ENCODE peak calls at places on chromosome 17, in seven cellular contexts. M is choroid plexus epithelial cell, D is HTR-8/SVneo, E is fibroblast of lung, S is C1 segment of cervical spinal cord, U is caudate nucleus, B is MM.1S. H is an unnamed sample.

GRCh38 chr17:78805301-78805700 is 23.2 kb upstream of the CYTH1 start:
- DNase-seq in D (no peak), B (no peak), E (no peak), U (no peak), M (no peak), S (no peak), H (no peak)

GRCh38 chr17:79970576-79971068 is 65.0 kb downstream of the TBC1D16 start:
- DNase-seq in U (peak; percentile 64), B (peak; percentile 67), M (peak; percentile 69), D (no peak), S (peak; percentile 53), E (peak; percentile 40), H (peak; percentile 74)

GRCh38 chr17:31926100-31926729 is 10.6 kb upstream of the SUZ12 start:
- DNase-seq in S (no peak), U (no peak), E (no peak), B (no peak), M (no peak), D (no peak), H (no peak)

GRCh38 chr17:31388770-31389672 is 2.5 kb upstream of the RAB11FIP4 start:
- DNase-seq in D (peak; percentile 72), E (peak; percentile 8), B (peak; percentile 35), M (peak; percentile 14), S (peak; percentile 32), U (peak; percentile 49), H (peak; percentile 68)

GRCh38 chr17:34757106-34757505 is 177.7 kb downstream of the TMEM132E start:
- DNase-seq in U (no peak), E (no peak), B (no peak), S (no peak), M (no peak), D (no peak), H (no peak)

GRCh38 chr17:62792122-62792800 is 15.9 kb downstream of the MARCHF10 start:
- DNase-seq in D (peak; percentile 88), S (no peak), U (no peak), M (peak; percentile 98), E (peak; percentile 99), B (no peak), H (no peak)

GRCh38 chr17:30599424-30600061 is 122.3 kb downstream of the GOSR1 start:
- DNase-seq in S (no peak), E (no peak), M (no peak), D (no peak), U (no peak), B (peak; percentile 30), H (peak; percentile 75)

GRCh38 chr17:38449364-38449763 is 21.1 kb downstream of the ARHGAP23 start:
- DNase-seq in U (no peak), B (no peak), E (no peak), M (no peak), D (no peak), S (no peak), H (no peak)

GRCh38 chr17:57819867-57820266 is 30.0 kb downstream of the MRPS23 start:
- DNase-seq in D (no peak), B (no peak), M (no peak), E (no peak), S (no peak), U (no peak), H (no peak)

GRCh38 chr17:27630607-27631408 is at the start of gene LGALS9:
- DNase-seq in U (no peak), M (peak; percentile 24), B (no peak), D (no peak), E (no peak), S (no peak), H (no peak)

GRCh38 chr17:67833134-67833533 is 7.8 kb downstream of the BPTF start:
- DNase-seq in E (no peak), U (no peak), D (no peak), B (no peak), M (no peak), S (no peak), H (no peak)

GRCh38 chr17:77571562-77571981 is 386.9 kb upstream of the TNRC6C start:
- DNase-seq in U (peak; percentile 8), E (peak; percentile 35), S (no peak), D (no peak), B (no peak), M (no peak), H (peak; percentile 31)

H was measured in NAMALWA.